ENCODE peak calls at places on chromosomes 13 and 19, in seven cellular contexts. W, A, J, G, Z, O and N are unnamed samples.

GRCh38 chr19:55132453-55133129 is 15.2 kb upstream of the PPP1R12C start:
- DNase-seq in W (no peak), A (no peak), J (no peak), G (no peak), Z (peak), O (peak), N (no peak)

GRCh38 chr13:114120486-114121430 is 11.7 kb downstream of the RASA3 start:
- DNase-seq in W (peak), A (no peak), J (peak), G (no peak), Z (no peak), O (no peak), N (no peak)

GRCh38 chr19:5542665-5543064 is 25.1 kb downstream of the TINCR start:
- DNase-seq in W (no peak), A (no peak), J (no peak), G (no peak), Z (no peak), O (peak), N (no peak)

GRCh38 chr19:31351212-31352193 is 2.3 kb upstream of the TSHZ3 start:
- DNase-seq in W (peak), A (no peak), J (no peak), G (no peak), Z (no peak), O (peak), N (no peak)

GRCh38 chr13:85755123-85755522 is 44.1 kb downstream of the SLITRK6 start:
- DNase-seq in W (no peak), A (no peak), J (no peak), G (no peak), Z (no peak), O (no peak), N (no peak)

GRCh38 chr13:94352057-94352456 is 127.4 kb downstream of the DCT start:
- DNase-seq in W (peak), A (no peak), J (no peak), G (no peak), Z (no peak), O (no peak), N (no peak)

GRCh38 chr19:55086730-55087541 is 11.3 kb downstream of the EPS8L1 start:
- DNase-seq in W (peak), A (peak), J (peak), G (no peak), Z (peak), O (peak), N (peak)

GRCh38 chr13:73936001-73936400 is 198.2 kb downstream of the KLF12 start:
- DNase-seq in W (no peak), A (no peak), J (no peak), G (no peak), Z (no peak), O (no peak), N (no peak)

GRCh38 chr19:55304279-55304978 is 20.6 kb downstream of the BRSK1 start:
- DNase-seq in W (peak), A (no peak), J (no peak), G (no peak), Z (peak), O (peak), N (no peak)

GRCh38 chr19:1725100-1726064 is 27.9 kb upstream of the ONECUT3 start:
- DNase-seq in W (peak), A (no peak), J (peak), G (no peak), Z (peak), O (peak), N (no peak)

GRCh38 chr13:52159159-52159982 is at the start of gene NEK3:
- DNase-seq in W (peak), A (peak), J (peak), G (peak), Z (peak), O (peak), N (peak)

GRCh38 chr19:45528149-45528743 is 21.0 kb downstream of the VASP start:
- DNase-seq in W (peak), A (no peak), J (no peak), G (no peak), Z (no peak), O (peak), N (no peak)